ENCODE peak calls at places on chromosomes 2 and 18, in eight cellular contexts. One of them, this sample, is unnamed.

GRCh38 chr2:201116959-201117734 is 1.2 kb downstream of the CFLAR start:
- DNase-seq in NCI-H510A: peak; percentile 9
- DNase-seq in endothelial cell of umbilical vein: peak; percentile 94
- DNase-seq in spleen: no peak
- DNase-seq in AG04450: peak; percentile 50
- DNase-seq in NCI-H1105 treated with DMSO at 0.1 percent for 48 hours: peak; percentile 40
- DNase-seq in stimulated activated CD4-positive, alpha-beta T cell treated with anti-CD3 and anti-CD28 coated beads, Interleukin-2, amount 100 ng/mL, for 48 hours: no peak
- DNase-seq in BJ: no peak
- DNase-seq in this sample: peak; percentile 95

GRCh38 chr2:222514901-222515300 is 90.6 kb downstream of the SGPP2 start:
- DNase-seq in AG04450: no peak
- DNase-seq in stimulated activated CD4-positive, alpha-beta T cell treated with anti-CD3 and anti-CD28 coated beads, Interleukin-2, amount 100 ng/mL, for 48 hours: no peak
- DNase-seq in endothelial cell of umbilical vein: no peak
- DNase-seq in NCI-H510A: no peak
- DNase-seq in NCI-H1105 treated with DMSO at 0.1 percent for 48 hours: no peak
- DNase-seq in spleen: no peak
- DNase-seq in BJ: no peak
- DNase-seq in this sample: no peak

GRCh38 chr2:37669500-37669899 is 1.9 kb downstream of the CDC42EP3 start:
- DNase-seq in NCI-H1105 treated with DMSO at 0.1 percent for 48 hours: no peak
- DNase-seq in stimulated activated CD4-positive, alpha-beta T cell treated with anti-CD3 and anti-CD28 coated beads, Interleukin-2, amount 100 ng/mL, for 48 hours: no peak
- DNase-seq in BJ: no peak
- DNase-seq in NCI-H510A: no peak
- DNase-seq in spleen: no peak
- DNase-seq in AG04450: no peak
- DNase-seq in endothelial cell of umbilical vein: no peak
- DNase-seq in this sample: no peak

GRCh38 chr2:23520256-23520655 is 135.3 kb downstream of the KLHL29 start:
- DNase-seq in endothelial cell of umbilical vein: no peak
- DNase-seq in BJ: no peak
- DNase-seq in spleen: no peak
- DNase-seq in stimulated activated CD4-positive, alpha-beta T cell treated with anti-CD3 and anti-CD28 coated beads, Interleukin-2, amount 100 ng/mL, for 48 hours: no peak
- DNase-seq in NCI-H510A: no peak
- DNase-seq in AG04450: no peak
- DNase-seq in NCI-H1105 treated with DMSO at 0.1 percent for 48 hours: no peak
- DNase-seq in this sample: no peak

GRCh38 chr18:903703-904102 is 968 bp upstream of the ADCYAP1 start:
- DNase-seq in spleen: no peak
- DNase-seq in NCI-H1105 treated with DMSO at 0.1 percent for 48 hours: no peak
- DNase-seq in BJ: no peak
- DNase-seq in NCI-H510A: no peak
- DNase-seq in AG04450: peak; percentile 0
- DNase-seq in stimulated activated CD4-positive, alpha-beta T cell treated with anti-CD3 and anti-CD28 coated beads, Interleukin-2, amount 100 ng/mL, for 48 hours: peak; percentile 51
- DNase-seq in endothelial cell of umbilical vein: peak; percentile 42
- DNase-seq in this sample: peak; percentile 51

GRCh38 chr2:65275141-65275540 is 47.5 kb downstream of the ACTR2 start:
- DNase-seq in NCI-H510A: no peak
- DNase-seq in stimulated activated CD4-positive, alpha-beta T cell treated with anti-CD3 and anti-CD28 coated beads, Interleukin-2, amount 100 ng/mL, for 48 hours: no peak
- DNase-seq in endothelial cell of umbilical vein: no peak
- DNase-seq in NCI-H1105 treated with DMSO at 0.1 percent for 48 hours: no peak
- DNase-seq in AG04450: no peak
- DNase-seq in BJ: no peak
- DNase-seq in spleen: no peak
- DNase-seq in this sample: peak; percentile 46

GRCh38 chr2:27308359-27308875 is at the start of gene UCN:
- DNase-seq in endothelial cell of umbilical vein: peak; percentile 40
- DNase-seq in BJ: no peak
- DNase-seq in spleen: peak; percentile 62
- DNase-seq in stimulated activated CD4-positive, alpha-beta T cell treated with anti-CD3 and anti-CD28 coated beads, Interleukin-2, amount 100 ng/mL, for 48 hours: no peak
- DNase-seq in AG04450: no peak
- DNase-seq in NCI-H1105 treated with DMSO at 0.1 percent for 48 hours: peak; percentile 18
- DNase-seq in NCI-H510A: no peak
- DNase-seq in this sample: peak; percentile 63

GRCh38 chr18:39057423-39058057 is 1491.9 kb upstream of the CELF4 start:
- DNase-seq in NCI-H1105 treated with DMSO at 0.1 percent for 48 hours: no peak
- DNase-seq in AG04450: no peak
- DNase-seq in stimulated activated CD4-positive, alpha-beta T cell treated with anti-CD3 and anti-CD28 coated beads, Interleukin-2, amount 100 ng/mL, for 48 hours: no peak
- DNase-seq in endothelial cell of umbilical vein: peak; percentile 81
- DNase-seq in NCI-H510A: no peak
- DNase-seq in spleen: no peak
- DNase-seq in BJ: no peak
- DNase-seq in this sample: no peak

GRCh38 chr2:69012310-69013122 is 463 bp upstream of the ANTXR1 start:
- DNase-seq in stimulated activated CD4-positive, alpha-beta T cell treated with anti-CD3 and anti-CD28 coated beads, Interleukin-2, amount 100 ng/mL, for 48 hours: peak; percentile 42
- DNase-seq in endothelial cell of umbilical vein: peak; percentile 56
- DNase-seq in NCI-H1105 treated with DMSO at 0.1 percent for 48 hours: peak; percentile 83
- DNase-seq in spleen: peak; percentile 81
- DNase-seq in BJ: no peak
- DNase-seq in NCI-H510A: peak; percentile 35
- DNase-seq in AG04450: peak; percentile 44
- DNase-seq in this sample: peak; percentile 81

This sample was measured in mesenchymal stem cell.